ENCODE peak calls at places on chromosomes 11 and 22, in seven cellular contexts. One of them, this sample, is unnamed.

GRCh38 chr11:105969756-105970155 is 52.3 kb downstream of the MSANTD4 start:
- DNase-seq in tibial artery: no peak
- DNase-seq in OCI-LY7: no peak
- DNase-seq in adrenal gland: no peak
- DNase-seq in glutamatergic neuron: no peak
- DNase-seq in fibroblast of mammary gland: no peak
- DNase-seq in transverse colon: no peak
- DNase-seq in this sample: no peak

GRCh38 chr11:86620796-86621575 is 51.4 kb downstream of the ME3 start:
- DNase-seq in tibial artery: no peak
- DNase-seq in OCI-LY7: no peak
- DNase-seq in adrenal gland: no peak
- DNase-seq in glutamatergic neuron: no peak
- DNase-seq in fibroblast of mammary gland: no peak
- DNase-seq in transverse colon: no peak
- DNase-seq in this sample: no peak

GRCh38 chr11:94928146-94928995 is 45.0 kb downstream of the CWC15 start:
- DNase-seq in tibial artery: no peak
- DNase-seq in OCI-LY7: no peak
- DNase-seq in adrenal gland: no peak
- DNase-seq in glutamatergic neuron: no peak
- DNase-seq in fibroblast of mammary gland: no peak
- DNase-seq in transverse colon: no peak
- DNase-seq in this sample: no peak

GRCh38 chr11:93017821-93018690 is 48.6 kb downstream of the MTNR1B start:
- DNase-seq in tibial artery: no peak
- DNase-seq in OCI-LY7: no peak
- DNase-seq in adrenal gland: peak
- DNase-seq in glutamatergic neuron: no peak
- DNase-seq in fibroblast of mammary gland: peak
- DNase-seq in transverse colon: no peak
- DNase-seq in this sample: no peak

GRCh38 chr22:24483966-24484545 is 11.1 kb upstream of the UPB1 start:
- DNase-seq in tibial artery: no peak
- DNase-seq in OCI-LY7: no peak
- DNase-seq in adrenal gland: no peak
- DNase-seq in glutamatergic neuron: no peak
- DNase-seq in fibroblast of mammary gland: no peak
- DNase-seq in transverse colon: no peak
- DNase-seq in this sample: no peak

GRCh38 chr11:75762885-75763284 is 5.7 kb upstream of the DGAT2 start:
- DNase-seq in tibial artery: no peak
- DNase-seq in OCI-LY7: no peak
- DNase-seq in adrenal gland: no peak
- DNase-seq in glutamatergic neuron: no peak
- DNase-seq in fibroblast of mammary gland: peak
- DNase-seq in transverse colon: no peak
- DNase-seq in this sample: no peak

GRCh38 chr22:17107547-17107810 is 13.7 kb downstream of the TMEM121B start:
- DNase-seq in tibial artery: no peak
- DNase-seq in OCI-LY7: no peak
- DNase-seq in adrenal gland: no peak
- DNase-seq in glutamatergic neuron: no peak
- DNase-seq in fibroblast of mammary gland: no peak
- DNase-seq in transverse colon: no peak
- DNase-seq in this sample: no peak

GRCh38 chr22:17199131-17199731 is 20.0 kb downstream of the ADA2 start:
- DNase-seq in tibial artery: no peak
- DNase-seq in OCI-LY7: no peak
- DNase-seq in adrenal gland: peak
- DNase-seq in glutamatergic neuron: peak
- DNase-seq in fibroblast of mammary gland: peak
- DNase-seq in transverse colon: no peak
- DNase-seq in this sample: no peak

GRCh38 chr11:60951909-60952741 is at the start of gene SLC15A3:
- DNase-seq in tibial artery: peak
- DNase-seq in OCI-LY7: peak
- DNase-seq in adrenal gland: peak
- DNase-seq in glutamatergic neuron: no peak
- DNase-seq in fibroblast of mammary gland: peak
- DNase-seq in transverse colon: peak
- DNase-seq in this sample: peak

GRCh38 chr11:61042961-61043540 is 59.2 kb upstream of the CD5 start:
- DNase-seq in tibial artery: no peak
- DNase-seq in OCI-LY7: no peak
- DNase-seq in adrenal gland: no peak
- DNase-seq in glutamatergic neuron: no peak
- DNase-seq in fibroblast of mammary gland: no peak
- DNase-seq in transverse colon: no peak
- DNase-seq in this sample: no peak

GRCh38 chr11:33828604-33829429 is 54.5 kb upstream of the FBXO3 start:
- DNase-seq in tibial artery: no peak
- DNase-seq in OCI-LY7: no peak
- DNase-seq in adrenal gland: no peak
- DNase-seq in glutamatergic neuron: no peak
- DNase-seq in fibroblast of mammary gland: no peak
- DNase-seq in transverse colon: no peak
- DNase-seq in this sample: peak

GRCh38 chr11:93740031-93740801 is 1.1 kb downstream of the TAF1D start:
- DNase-seq in tibial artery: no peak
- DNase-seq in OCI-LY7: peak
- DNase-seq in adrenal gland: no peak
- DNase-seq in glutamatergic neuron: no peak
- DNase-seq in fibroblast of mammary gland: peak
- DNase-seq in transverse colon: peak
- DNase-seq in this sample: no peak

GRCh38 chr11:71153005-71153395 is 99.4 kb downstream of the SHANK2 start:
- DNase-seq in tibial artery: no peak
- DNase-seq in OCI-LY7: no peak
- DNase-seq in adrenal gland: no peak
- DNase-seq in glutamatergic neuron: no peak
- DNase-seq in fibroblast of mammary gland: peak
- DNase-seq in transverse colon: peak
- DNase-seq in this sample: no peak

GRCh38 chr11:2806351-2807058 is 79.1 kb downstream of the CDKN1C start:
- DNase-seq in tibial artery: peak
- DNase-seq in OCI-LY7: no peak
- DNase-seq in adrenal gland: peak
- DNase-seq in glutamatergic neuron: peak
- DNase-seq in fibroblast of mammary gland: no peak
- DNase-seq in transverse colon: peak
- DNase-seq in this sample: no peak

GRCh38 chr11:93603225-93603624 is 58.3 kb upstream of the CEP295 start:
- DNase-seq in tibial artery: no peak
- DNase-seq in OCI-LY7: no peak
- DNase-seq in adrenal gland: no peak
- DNase-seq in glutamatergic neuron: no peak
- DNase-seq in fibroblast of mammary gland: no peak
- DNase-seq in transverse colon: no peak
- DNase-seq in this sample: no peak

GRCh38 chr22:50544078-50544745 is 1.5 kb upstream of the KLHDC7B start:
- DNase-seq in tibial artery: peak
- DNase-seq in OCI-LY7: peak
- DNase-seq in adrenal gland: peak
- DNase-seq in glutamatergic neuron: peak
- DNase-seq in fibroblast of mammary gland: peak
- DNase-seq in transverse colon: peak
- DNase-seq in this sample: peak

GRCh38 chr11:120337896-120338840 is 2.0 kb downstream of the ARHGEF12 start:
- DNase-seq in tibial artery: no peak
- DNase-seq in OCI-LY7: peak
- DNase-seq in adrenal gland: no peak
- DNase-seq in glutamatergic neuron: no peak
- DNase-seq in fibroblast of mammary gland: peak
- DNase-seq in transverse colon: no peak
- DNase-seq in this sample: no peak

GRCh38 chr11:115963170-115963569 is 459.0 kb upstream of the CADM1 start:
- DNase-seq in tibial artery: no peak
- DNase-seq in OCI-LY7: no peak
- DNase-seq in adrenal gland: no peak
- DNase-seq in glutamatergic neuron: no peak
- DNase-seq in fibroblast of mammary gland: no peak
- DNase-seq in transverse colon: no peak
- DNase-seq in this sample: no peak

GRCh38 chr11:255176-255575 is 18.4 kb downstream of the PSMD13 start:
- DNase-seq in tibial artery: no peak
- DNase-seq in OCI-LY7: no peak
- DNase-seq in adrenal gland: no peak
- DNase-seq in glutamatergic neuron: no peak
- DNase-seq in fibroblast of mammary gland: peak
- DNase-seq in transverse colon: no peak
- DNase-seq in this sample: no peak

GRCh38 chr22:34344702-34345101 is 424.4 kb upstream of the LARGE1 start:
- DNase-seq in tibial artery: no peak
- DNase-seq in OCI-LY7: no peak
- DNase-seq in adrenal gland: no peak
- DNase-seq in glutamatergic neuron: no peak
- DNase-seq in fibroblast of mammary gland: no peak
- DNase-seq in transverse colon: no peak
- DNase-seq in this sample: no peak

GRCh38 chr11:27571151-27571840 is 64.7 kb upstream of the LIN7C start:
- DNase-seq in tibial artery: no peak
- DNase-seq in OCI-LY7: no peak
- DNase-seq in adrenal gland: no peak
- DNase-seq in glutamatergic neuron: no peak
- DNase-seq in fibroblast of mammary gland: peak
- DNase-seq in transverse colon: no peak
- DNase-seq in this sample: no peak

GRCh38 chr11:97610000-97610399 is 1220.2 kb downstream of the JRKL start:
- DNase-seq in tibial artery: no peak
- DNase-seq in OCI-LY7: no peak
- DNase-seq in adrenal gland: no peak
- DNase-seq in glutamatergic neuron: no peak
- DNase-seq in fibroblast of mammary gland: no peak
- DNase-seq in transverse colon: no peak
- DNase-seq in this sample: no peak
- TF ChIP-seq CTCF in tibial artery: no peak
- TF ChIP-seq CTCF in OCI-LY7: no peak
- TF ChIP-seq CTCF in adrenal gland: no peak
- TF ChIP-seq CTCF in glutamatergic neuron: no peak
- TF ChIP-seq CTCF in fibroblast of mammary gland: no peak
- TF ChIP-seq CTCF in transverse colon: no peak
- TF ChIP-seq CTCF in this sample: no peak

DNA sequence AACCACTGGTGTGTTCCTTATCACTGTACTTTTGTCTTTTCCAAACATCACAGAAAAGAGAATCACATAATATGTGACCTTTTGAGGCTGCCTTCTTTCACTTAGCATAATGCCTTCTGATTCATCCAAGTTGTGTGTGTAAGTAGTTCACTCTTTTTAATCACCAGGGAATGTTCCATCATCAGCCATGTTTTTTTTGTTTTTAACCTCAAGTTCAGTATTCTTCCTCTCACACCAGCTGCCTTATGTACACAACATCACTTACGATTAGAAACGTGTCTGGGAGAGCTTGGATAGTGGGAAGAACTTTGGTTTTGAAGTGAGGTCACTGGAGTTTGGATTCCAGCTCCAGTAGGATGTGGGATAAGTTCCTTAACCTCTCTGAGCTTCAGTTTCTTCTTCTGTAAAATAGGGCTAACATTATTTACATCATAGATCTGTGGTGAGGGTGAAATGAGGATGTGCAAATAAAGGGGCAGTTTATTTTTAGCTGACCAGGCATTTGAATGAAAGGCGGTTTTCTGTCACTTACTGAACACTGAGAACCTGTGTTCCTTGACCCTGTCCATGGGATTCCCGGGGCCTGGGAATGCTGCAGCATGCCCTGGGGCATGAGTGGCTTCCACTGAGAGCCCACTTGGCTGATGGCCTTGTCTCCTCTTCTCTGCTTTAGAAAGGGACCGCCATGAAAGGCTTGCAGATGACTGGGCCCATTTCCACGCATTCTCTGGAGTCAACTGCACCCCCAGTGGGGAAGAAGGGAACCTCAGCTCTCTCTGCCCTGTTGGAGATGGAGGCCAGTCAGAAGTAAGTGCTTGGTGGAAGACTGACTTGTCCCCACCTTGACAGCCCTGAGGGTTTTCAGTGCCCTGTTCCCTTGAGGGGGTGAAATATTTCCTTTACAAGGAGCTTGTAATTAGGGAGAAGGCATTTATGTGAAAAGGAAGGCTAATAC is 92.6 kb downstream of the DEPDC5 start:
- DNase-seq in tibial artery: no peak
- DNase-seq in OCI-LY7: peak
- DNase-seq in adrenal gland: no peak
- DNase-seq in glutamatergic neuron: no peak
- DNase-seq in fibroblast of mammary gland: peak
- DNase-seq in transverse colon: no peak
- DNase-seq in this sample: peak
- TF ChIP-seq CTCF in tibial artery: no peak
- TF ChIP-seq CTCF in OCI-LY7: peak
- TF ChIP-seq CTCF in adrenal gland: peak
- TF ChIP-seq CTCF in glutamatergic neuron: peak
- TF ChIP-seq CTCF in fibroblast of mammary gland: peak
- TF ChIP-seq CTCF in transverse colon: peak
- TF ChIP-seq CTCF in this sample: no peak

DNA sequence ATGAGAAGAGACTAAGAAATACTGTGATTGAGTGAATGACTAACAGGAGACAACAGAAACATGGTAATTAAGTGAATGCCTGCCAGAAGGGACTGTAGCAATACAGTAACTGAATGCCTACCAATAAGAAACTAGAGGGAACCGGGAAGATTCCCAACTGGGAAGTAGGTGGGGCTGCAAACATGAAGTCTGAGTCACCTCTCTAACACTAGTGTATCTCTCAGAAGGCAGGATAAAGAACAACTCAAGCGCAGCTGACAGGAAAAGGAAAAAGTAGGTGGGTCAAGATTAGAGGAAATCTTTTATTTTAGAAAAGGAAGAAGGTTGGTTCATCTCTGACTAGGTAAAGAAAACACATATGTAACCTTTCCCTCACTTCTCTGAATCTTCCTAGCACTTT is 14.0 kb downstream of the C11orf42 start:
- DNase-seq in tibial artery: no peak
- DNase-seq in OCI-LY7: no peak
- DNase-seq in adrenal gland: peak
- DNase-seq in glutamatergic neuron: no peak
- DNase-seq in fibroblast of mammary gland: peak
- DNase-seq in transverse colon: peak
- DNase-seq in this sample: no peak
- TF ChIP-seq CTCF in tibial artery: no peak
- TF ChIP-seq CTCF in OCI-LY7: no peak
- TF ChIP-seq CTCF in adrenal gland: no peak
- TF ChIP-seq CTCF in glutamatergic neuron: no peak
- TF ChIP-seq CTCF in fibroblast of mammary gland: no peak
- TF ChIP-seq CTCF in transverse colon: no peak
- TF ChIP-seq CTCF in this sample: no peak

DNA sequence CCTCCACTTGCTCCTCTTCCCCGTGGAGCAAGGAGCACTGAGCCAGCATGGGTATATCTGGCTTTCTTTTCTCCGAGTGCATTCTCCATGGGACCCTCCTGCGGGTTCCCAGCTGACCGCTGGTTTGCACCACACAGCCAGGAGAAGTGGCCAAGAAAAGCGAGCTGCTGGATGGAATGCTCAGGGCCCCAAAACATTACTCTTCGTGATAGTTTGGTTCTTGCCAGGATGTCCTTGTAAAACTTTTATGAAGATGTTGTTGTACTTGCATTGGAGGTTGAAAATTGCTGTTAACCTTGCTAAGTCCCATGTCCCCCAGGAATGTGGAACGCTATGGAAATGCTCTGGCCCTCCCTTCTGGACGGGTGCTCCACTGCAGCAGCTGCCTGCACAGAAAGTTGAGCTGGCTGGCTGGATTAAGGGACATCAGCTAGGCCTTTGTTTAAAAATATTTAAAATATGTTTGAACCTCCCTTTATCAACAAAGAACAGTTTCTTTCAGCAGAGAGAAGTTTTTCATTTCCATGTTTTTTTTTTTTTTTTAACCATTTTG is 68.7 kb downstream of the ZNRF3 start:
- DNase-seq in tibial artery: peak
- DNase-seq in OCI-LY7: no peak
- DNase-seq in adrenal gland: no peak
- DNase-seq in glutamatergic neuron: no peak
- DNase-seq in fibroblast of mammary gland: peak
- DNase-seq in transverse colon: peak
- DNase-seq in this sample: no peak
- TF ChIP-seq CTCF in tibial artery: peak
- TF ChIP-seq CTCF in OCI-LY7: no peak
- TF ChIP-seq CTCF in adrenal gland: peak
- TF ChIP-seq CTCF in glutamatergic neuron: no peak
- TF ChIP-seq CTCF in fibroblast of mammary gland: peak
- TF ChIP-seq CTCF in transverse colon: no peak
- TF ChIP-seq CTCF in this sample: no peak